ENCODE peak calls at places on chromosomes 5 and 9, in ten cellular contexts. C is neural progenitor cell, N is colonic mucosa, X is substantia nigra, Y is DND-41, F is spleen, E is heart right ventricle, R is adrenal gland, K is psoas muscle, O is upper lobe of right lung. Q is an unnamed sample.
A peak's percentile ranks its signal among the peaks of the same experiment; 100 is the strongest.

GRCh38 chr5:87936667-87937066 is 332.0 kb downstream of the TMEM161B start:
- DNase-seq in C (no peak), Y (no peak), O (no peak), K (no peak), E (no peak), R (no peak), N (no peak), X (no peak), F (no peak), Q (no peak)

GRCh38 chr5:58077966-58078365 is 381.9 kb downstream of the PLK2 start:
- DNase-seq in O (no peak), K (no peak), R (no peak), C (no peak), Y (no peak), F (no peak), E (no peak), X (no peak), N (no peak), Q (no peak)

GRCh38 chr9:31243386-31243785 is 1141.1 kb upstream of the ACO1 start:
- DNase-seq in K (no peak), Y (no peak), E (no peak), C (peak; percentile 3), O (no peak), F (no peak), X (no peak), R (no peak), N (no peak), Q (no peak)

GRCh38 chr5:115351356-115352195 is 55.1 kb upstream of the CCDC112 start:
- DNase-seq in C (no peak), E (no peak), O (no peak), Y (no peak), K (no peak), N (no peak), F (no peak), X (no peak), R (peak; percentile 34), Q (no peak)

GRCh38 chr9:123893831-123894460 is 36.0 kb downstream of the DENND1A start:
- DNase-seq in N (no peak), C (no peak), K (no peak), X (no peak), O (no peak), F (no peak), E (no peak), Y (no peak), R (no peak), Q (no peak)

GRCh38 chr9:10204276-10204675 is 408.5 kb downstream of the PTPRD start:
- DNase-seq in O (no peak), K (no peak), Y (no peak), F (no peak), X (no peak), E (no peak), C (no peak), N (no peak), R (no peak), Q (no peak)

GRCh38 chr5:39109616-39110015 is 35.4 kb upstream of the RICTOR start:
- DNase-seq in N (no peak), C (no peak), O (no peak), X (no peak), K (no peak), F (no peak), E (no peak), Y (no peak), R (no peak), Q (no peak)

GRCh38 chr5:5229405-5229804 is 89.3 kb downstream of the ADAMTS16 start:
- DNase-seq in R (no peak), E (no peak), C (no peak), N (no peak), X (no peak), K (no peak), Y (no peak), F (no peak), O (no peak), Q (no peak)

GRCh38 chr5:137142371-137143243 is 356.5 kb downstream of the SPOCK1 start:
- DNase-seq in K (peak; percentile 60), X (no peak), F (no peak), Y (no peak), O (no peak), R (peak; percentile 28), N (no peak), C (peak; percentile 40), E (peak; percentile 34), Q (no peak)

GRCh38 chr5:78001198-78001597 is 225.1 kb upstream of the TBCA start:
- DNase-seq in N (no peak), C (no peak), F (no peak), Y (no peak), E (no peak), K (no peak), X (no peak), R (no peak), O (no peak), Q (no peak)

GRCh38 chr5:117743337-117743736 is 1168.7 kb upstream of the SEMA6A start:
- DNase-seq in N (no peak), Y (no peak), E (no peak), C (no peak), K (no peak), F (no peak), X (no peak), O (no peak), R (no peak), Q (no peak)

GRCh38 chr9:38108326-38108725 is 39.3 kb upstream of the SHB start:
- DNase-seq in Y (no peak), C (no peak), F (no peak), E (no peak), R (no peak), O (no peak), K (no peak), N (no peak), X (no peak), Q (no peak)

GRCh38 chr5:148788636-148789035 is 37.8 kb upstream of the ADRB2 start:
- DNase-seq in R (no peak), E (no peak), Y (no peak), F (no peak), K (no peak), N (no peak), X (no peak), O (no peak), C (no peak), Q (no peak)

DNA sequence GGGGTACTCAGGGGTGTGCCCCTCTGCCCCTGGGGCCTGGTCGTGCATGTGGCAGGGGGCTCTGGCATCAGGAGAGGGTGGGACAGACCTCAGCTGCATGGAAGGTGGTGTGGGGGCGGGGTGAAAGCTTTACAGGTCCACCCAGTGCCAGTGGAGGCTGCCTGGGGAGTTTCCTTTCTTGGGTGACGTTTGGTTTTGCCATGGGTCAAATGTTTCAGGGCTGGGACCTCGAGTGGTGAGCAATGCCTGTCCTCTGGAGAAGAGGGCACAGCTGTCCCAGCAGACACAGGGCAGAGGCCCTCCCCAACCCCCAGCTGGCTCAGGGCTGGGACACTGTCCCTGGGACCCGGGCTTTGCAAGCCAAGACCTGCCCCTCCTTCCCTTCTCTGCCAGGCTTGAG is 3.6 kb downstream of the RXRA start:
- DNase-seq in F (no peak), X (no peak), N (peak; percentile 75), K (peak; percentile 76), E (peak; percentile 43), C (no peak), R (peak; percentile 93), Y (no peak), O (no peak), Q (peak; percentile 92)
- H3K27ac ChIP-seq in F (peak overlapping the region; percentile 85), X (no peak overlapping the region), N (peak overlapping the region; percentile 87), K (peak overlapping the region; percentile 97), E (peak overlapping the region; percentile 93), C (no peak overlapping the region), R (no peak overlapping the region), Y (no peak overlapping the region), O (peak overlapping the region; percentile 72), Q (peak overlapping the region; percentile 93)

GRCh38 chr9:89660286-89660685 is 55.5 kb downstream of the GADD45G start:
- DNase-seq in K (no peak), E (no peak), X (no peak), R (no peak), C (no peak), O (peak; percentile 62), N (no peak), F (peak; percentile 79), Y (no peak), Q (no peak)

GRCh38 chr9:89662718-89663246 is 58.0 kb downstream of the GADD45G start:
- DNase-seq in C (no peak), K (no peak), X (no peak), R (no peak), O (peak; percentile 67), Y (no peak), E (no peak), F (peak; percentile 66), N (no peak), Q (peak; percentile 48)

GRCh38 chr9:89659473-89660256 is 54.9 kb downstream of the GADD45G start:
- DNase-seq in K (no peak), O (no peak), C (no peak), R (no peak), F (peak; percentile 59), X (no peak), N (no peak), Y (no peak), E (no peak), Q (no peak)

GRCh38 chr9:89661956-89662717 is 57.3 kb downstream of the GADD45G start:
- DNase-seq in O (peak; percentile 98), E (peak; percentile 98), C (peak; percentile 91), Y (no peak), N (peak; percentile 100), K (peak; percentile 98), R (peak; percentile 99), X (peak; percentile 97), F (peak; percentile 89), Q (peak; percentile 99)

DNA sequence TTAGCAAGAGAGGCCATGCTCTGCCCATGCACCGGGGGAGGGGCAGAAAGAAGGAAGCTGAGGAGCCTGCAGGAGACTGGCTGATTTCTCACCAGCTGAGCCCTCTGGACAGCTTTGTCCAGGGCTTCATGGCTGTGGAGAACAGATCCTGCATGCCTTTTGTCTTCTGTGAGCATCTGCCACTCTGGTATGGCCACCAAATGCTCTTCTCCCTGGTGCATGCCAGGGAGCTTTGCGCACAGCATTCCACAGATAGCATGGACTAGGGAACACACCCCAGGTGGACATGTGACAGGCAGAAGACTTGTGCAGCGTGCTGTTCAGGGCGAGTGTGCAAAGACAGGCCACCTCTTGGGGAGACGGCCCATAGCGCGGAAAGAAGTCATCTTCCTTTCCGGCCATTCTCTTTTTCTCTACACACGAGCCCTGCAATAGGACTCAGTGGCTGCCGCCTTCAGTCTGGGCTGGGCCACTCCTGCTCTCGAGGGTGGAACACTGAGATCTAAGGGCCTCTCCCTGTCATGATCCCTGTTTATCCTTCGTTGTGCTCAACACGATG is 56.7 kb downstream of the GADD45G start:
- DNase-seq in E (no peak), C (no peak), R (no peak), K (no peak), O (peak; percentile 74), F (peak; percentile 83), X (no peak), Y (no peak), N (peak; percentile 65), Q (peak; percentile 50)
- H3K27ac ChIP-seq in E (peak overlapping the region; percentile 88), C (no peak overlapping the region), R (no peak overlapping the region), K (peak overlapping the region; percentile 74), O (peak overlapping the region; percentile 77), F (peak overlapping the region; percentile 67), X (peak overlapping the region; percentile 86), Y (no peak overlapping the region), N (peak overlapping the region; percentile 65), Q (peak overlapping the region; percentile 17)

GRCh38 chr5:73678322-73678740 is 52.3 kb downstream of the ARHGEF28 start:
- DNase-seq in K (no peak), X (no peak), R (no peak), F (no peak), N (peak; percentile 76), Y (no peak), E (no peak), O (no peak), C (no peak), Q (no peak)
- H3K27ac ChIP-seq in K (no peak overlapping the region), X (no peak overlapping the region), R (no peak overlapping the region), F (no peak overlapping the region), N (no peak overlapping the region), Y (no peak overlapping the region), E (no peak overlapping the region), O (no peak overlapping the region), C (no peak overlapping the region), Q (no peak overlapping the region)

GRCh38 chr9:97558701-97559101 is 57.2 kb downstream of the TMOD1 start:
- DNase-seq in C (no peak), F (peak; percentile 31), X (no peak), Y (no peak), E (no peak), O (no peak), R (no peak), K (no peak), N (no peak), Q (no peak)
- H3K27ac ChIP-seq in C (no peak overlapping the region), F (no peak overlapping the region), X (peak overlapping the region; percentile 57), Y (no peak overlapping the region), E (peak overlapping the region; percentile 86), O (peak overlapping the region; percentile 78), R (peak overlapping the region; percentile 51), K (peak overlapping the region; percentile 84), N (no peak overlapping the region), Q (no peak overlapping the region)